ENCODE peak calls at places on chromosomes 11 and 22, in ten cellular contexts. D is MCF 10A, O is right lobe of liver, S is HFF-Myc, L is HFFc6, Q is ovary, Y is lower leg skin, B is mesothelial cell of epicardium, K is lower lobe of right lung, V is heart right ventricle. Z is an unnamed sample.

GRCh38 chr22:23784215-23784732 is 2.5 kb upstream of the SMARCB1 start:
- DNase-seq in B (no peak), Y (no peak), K (no peak), Q (no peak), O (peak; percentile 81), L (peak; percentile 40), D (no peak), V (no peak), S (no peak), Z (no peak)

GRCh38 chr11:33689506-33689905 is 11.1 kb downstream of the C11orf91 start:
- DNase-seq in Y (peak; percentile 83), B (no peak), S (no peak), Q (no peak), D (no peak), L (no peak), V (no peak), K (no peak), O (no peak), Z (peak; percentile 72)

GRCh38 chr11:19962795-19963163 is 197.5 kb downstream of the DBX1 start:
- DNase-seq in Y (no peak), V (no peak), O (no peak), K (no peak), S (no peak), B (no peak), Q (no peak), D (no peak), L (peak; percentile 74), Z (no peak)

GRCh38 chr11:45886816-45887520 is 1.5 kb downstream of the MAPK8IP1 start:
- DNase-seq in V (no peak), O (no peak), B (no peak), L (no peak), Q (no peak), K (no peak), Y (no peak), S (no peak), D (no peak), Z (no peak)

GRCh38 chr22:48945621-48946458 is 881.8 kb downstream of the BRD1 start:
- DNase-seq in O (peak; percentile 22), Q (no peak), B (peak; percentile 21), Y (peak; percentile 66), L (no peak), D (no peak), S (no peak), V (no peak), K (no peak), Z (peak; percentile 81)

GRCh38 chr11:96112192-96113099 is 188.5 kb upstream of the MTMR2 start:
- DNase-seq in D (no peak), K (no peak), Y (no peak), Q (no peak), V (no peak), S (no peak), L (no peak), O (no peak), B (no peak), Z (no peak)

GRCh38 chr11:123374622-123374968 is 55.5 kb upstream of the GRAMD1B start:
- DNase-seq in B (no peak), S (no peak), L (no peak), D (no peak), V (no peak), O (no peak), Q (no peak), K (no peak), Y (no peak), Z (no peak)

GRCh38 chr22:39574779-39575551 is 4.4 kb downstream of the CACNA1I start:
- DNase-seq in Q (no peak), V (no peak), D (peak; percentile 84), K (no peak), O (no peak), S (peak; percentile 69), B (no peak), L (peak; percentile 86), Y (no peak), Z (no peak)

GRCh38 chr11:12069053-12069676 is 41.2 kb upstream of the MICAL2 start:
- DNase-seq in K (no peak), Y (peak; percentile 76), S (no peak), B (no peak), L (no peak), Q (no peak), D (no peak), O (peak; percentile 28), V (no peak), Z (no peak)

GRCh38 chr11:73384871-73385692 is 8.9 kb downstream of the RELT start:
- DNase-seq in S (no peak), B (no peak), Y (no peak), L (no peak), K (peak; percentile 90), O (peak; percentile 67), D (no peak), Q (no peak), V (peak; percentile 76), Z (no peak)

GRCh38 chr11:85590848-85591483 is 36.2 kb downstream of the DLG2 start:
- DNase-seq in L (peak; percentile 27), K (no peak), Y (no peak), D (peak; percentile 38), V (no peak), Q (no peak), O (no peak), B (no peak), S (peak; percentile 4), Z (no peak)

GRCh38 chr22:29784451-29785361 is 17.5 kb downstream of the UQCR10 start:
- DNase-seq in O (peak; percentile 85), B (no peak), Y (no peak), V (peak; percentile 42), L (no peak), D (no peak), K (no peak), S (no peak), Q (peak; percentile 64), Z (no peak)

GRCh38 chr22:47633111-47633510 is 870.7 kb downstream of the TBC1D22A start:
- DNase-seq in Q (no peak), K (no peak), S (no peak), L (no peak), B (no peak), Y (peak; percentile 68), V (no peak), O (no peak), D (no peak), Z (peak; percentile 69)

GRCh38 chr22:47630741-47631534 is 868.5 kb downstream of the TBC1D22A start:
- DNase-seq in S (no peak), K (no peak), D (no peak), Q (no peak), Y (peak; percentile 71), O (no peak), B (no peak), V (no peak), L (no peak), Z (peak; percentile 66)

GRCh38 chr22:47631571-47632102 is 869.2 kb downstream of the TBC1D22A start:
- DNase-seq in D (no peak), Q (no peak), O (no peak), Y (peak; percentile 88), S (no peak), K (no peak), B (no peak), L (no peak), V (no peak), Z (peak; percentile 77)

GRCh38 chr22:47632646-47633045 is 870.2 kb downstream of the TBC1D22A start:
- DNase-seq in Q (no peak), D (no peak), Y (peak; percentile 80), B (no peak), L (no peak), S (no peak), V (no peak), O (no peak), K (no peak), Z (peak; percentile 77)

GRCh38 chr22:47634342-47634741 is 871.9 kb downstream of the TBC1D22A start:
- DNase-seq in B (no peak), K (no peak), V (no peak), L (no peak), D (no peak), O (no peak), Y (peak; percentile 77), Q (no peak), S (no peak), Z (peak; percentile 49)
- TF ChIP-seq CTCF in B (no peak), K (no peak), V (no peak), L (no peak), D (no peak), O (no peak), Y (no peak), Q (no peak), S (no peak), Z (no peak)

GRCh38 chr11:24617856-24618255 is 121.0 kb downstream of the LUZP2 start:
- DNase-seq in K (no peak), D (no peak), O (no peak), V (no peak), L (no peak), Y (no peak), Q (no peak), B (no peak), S (no peak), Z (no peak)
- TF ChIP-seq CTCF in K (no peak), D (no peak), O (no peak), V (no peak), L (no peak), Y (no peak), Q (no peak), B (no peak), S (no peak), Z (no peak)

GRCh38 chr11:4830909-4831308 is 9.8 kb downstream of the OR51F2 start:
- DNase-seq in S (no peak), B (no peak), D (no peak), V (no peak), O (no peak), K (no peak), L (no peak), Q (no peak), Y (no peak), Z (no peak)

GRCh38 chr11:4825132-4825531 is 4.0 kb downstream of the OR51F2 start:
- DNase-seq in S (no peak), L (no peak), Y (no peak), D (no peak), B (no peak), Q (no peak), V (no peak), K (no peak), O (no peak), Z (no peak)

GRCh38 chr11:4821021-4821420 is at the start of gene OR51F2:
- DNase-seq in Q (no peak), K (no peak), L (no peak), B (no peak), V (no peak), D (no peak), O (no peak), Y (no peak), S (no peak), Z (no peak)

GRCh38 chr11:4826425-4826824 is 5.3 kb downstream of the OR51F2 start:
- DNase-seq in S (no peak), B (no peak), V (no peak), Q (no peak), L (no peak), Y (no peak), O (no peak), D (no peak), K (no peak), Z (no peak)
- TF ChIP-seq CTCF in S (no peak), B (no peak), V (peak; percentile 38), Q (no peak), L (no peak), Y (no peak), O (no peak), D (no peak), K (no peak), Z (peak; percentile 75)

DNA sequence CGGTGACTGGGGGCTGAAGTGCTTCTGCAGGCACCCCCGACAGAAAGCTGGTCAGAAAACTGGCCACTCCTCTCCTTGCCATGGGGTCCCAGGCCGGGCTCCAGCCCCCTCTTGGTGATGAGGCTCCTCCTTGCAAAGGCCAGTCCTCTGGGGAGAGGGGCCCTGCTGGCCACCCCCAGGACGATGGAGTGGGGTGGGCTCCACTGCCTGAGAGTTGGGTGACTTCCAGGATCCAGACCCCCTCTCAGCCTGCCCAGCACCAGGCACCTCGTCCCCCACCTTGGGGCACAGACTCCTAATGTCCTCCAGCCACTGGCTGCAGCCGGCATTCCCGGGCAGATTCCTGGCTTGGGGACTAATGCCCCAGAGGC is 441 bp upstream of the RPS6KA4 start:
- DNase-seq in S (no peak), O (no peak), K (no peak), Y (no peak), B (no peak), V (no peak), D (no peak), L (no peak), Q (no peak), Z (no peak)
- TF ChIP-seq CTCF in S (no peak), O (no peak), K (no peak), Y (no peak), B (no peak), V (no peak), D (no peak), L (no peak), Q (no peak), Z (no peak)

Z was measured in osteocyte.